ENCODE peak calls at places on chromosomes 11 and 22, in ten cellular contexts. P is cardiac muscle cell; Z is sciatic nerve; V is NCI-H1436 treated with DMSO at 0.1 percent for 48 hours; W is psoas muscle; N is activated CD8-positive, alpha-beta memory T cell treated with anti-CD3 and anti-CD28 coated beads, Interleukin-2, amount 50 U/mL, for 4 hours; L is retina; M is GM04503; Y is RWPE2; X is cardiac septum. I is an unnamed sample.

GRCh38 chr11:47437746-47438418 is 11.1 kb downstream of the RAPSN start:
- DNase-seq in P (no peak), V (no peak), W (peak; percentile 63), M (no peak), X (no peak), N (no peak), Y (no peak), Z (no peak), L (no peak), I (no peak)

GRCh38 chr11:61510980-61511373 is 2.4 kb downstream of the LRRC10B start:
- DNase-seq in W (no peak), M (no peak), X (no peak), V (no peak), Z (no peak), N (no peak), Y (no peak), P (no peak), L (no peak), I (no peak)

GRCh38 chr11:112176077-112176476 is 765 bp downstream of the BCO2 start:
- DNase-seq in V (no peak), M (no peak), L (no peak), P (no peak), X (no peak), Z (no peak), N (no peak), W (no peak), Y (no peak), I (no peak)

GRCh38 chr11:74366576-74366975 is 31.7 kb downstream of the PGM2L1 start:
- DNase-seq in M (peak; percentile 56), N (no peak), L (no peak), V (no peak), X (no peak), W (no peak), P (peak; percentile 92), Z (no peak), Y (no peak), I (no peak)

GRCh38 chr11:79396674-79397073 is 44.2 kb downstream of the TENM4 start:
- DNase-seq in W (no peak), X (no peak), M (no peak), Y (no peak), V (no peak), Z (no peak), L (no peak), P (no peak), N (no peak), I (no peak)

GRCh38 chr11:12540913-12541587 is 133.2 kb upstream of the TEAD1 start:
- DNase-seq in N (no peak), L (no peak), Z (no peak), X (peak; percentile 57), M (peak; percentile 88), P (peak; percentile 89), Y (no peak), W (peak; percentile 57), V (no peak), I (no peak)

GRCh38 chr11:23288001-23288783 is 427.9 kb upstream of the CCDC179 start:
- DNase-seq in X (no peak), P (no peak), Z (no peak), N (no peak), Y (no peak), W (no peak), V (no peak), L (no peak), M (peak; percentile 96), I (no peak)

GRCh38 chr11:110857885-110858555 is 145.8 kb upstream of the ARHGAP20 start:
- DNase-seq in W (no peak), M (no peak), V (no peak), Z (no peak), X (no peak), Y (no peak), P (peak; percentile 38), L (no peak), N (no peak), I (peak; percentile 60)

GRCh38 chr11:15901790-15902189 is 454.6 kb downstream of the SOX6 start:
- DNase-seq in Y (no peak), L (no peak), X (no peak), N (no peak), Z (peak; percentile 18), V (no peak), M (no peak), W (no peak), P (no peak), I (no peak)

GRCh38 chr11:131666617-131667016 is 296.2 kb downstream of the NTM start:
- DNase-seq in M (peak; percentile 49), P (no peak), X (no peak), Y (peak; percentile 28), V (no peak), N (no peak), Z (peak; percentile 26), W (no peak), L (no peak), I (no peak)

GRCh38 chr11:114586797-114587196 is 8.8 kb downstream of the NXPE4 start:
- DNase-seq in L (no peak), N (no peak), Y (no peak), P (peak; percentile 21), X (no peak), M (no peak), V (no peak), W (no peak), Z (no peak), I (no peak)

GRCh38 chr11:57646756-57647303 is 2.9 kb downstream of the YPEL4 start:
- DNase-seq in Y (no peak), N (no peak), L (peak; percentile 57), Z (no peak), W (no peak), X (no peak), M (no peak), V (no peak), P (peak; percentile 15), I (no peak)

GRCh38 chr11:83147895-83148294 is 9.0 kb upstream of the PCF11 start:
- DNase-seq in L (no peak), W (no peak), P (no peak), X (no peak), M (no peak), Z (no peak), N (no peak), Y (no peak), V (no peak), I (no peak)

GRCh38 chr11:63838150-63838681 is 694 bp upstream of the MARK2 start:
- DNase-seq in Y (no peak), M (no peak), P (no peak), V (no peak), N (no peak), Z (no peak), W (no peak), X (no peak), L (no peak), I (peak; percentile 60)

GRCh38 chr11:6096417-6096816 is 11.1 kb upstream of the OR56B4 start:
- DNase-seq in P (peak; percentile 5), X (no peak), N (no peak), W (no peak), Z (no peak), M (no peak), V (no peak), Y (no peak), L (no peak), I (no peak)

GRCh38 chr11:63920126-63920869 is 3.3 kb upstream of the RCOR2 start:
- DNase-seq in X (peak; percentile 93), M (no peak), Y (no peak), Z (peak; percentile 75), V (no peak), L (peak; percentile 69), W (peak; percentile 76), P (peak; percentile 59), N (no peak), I (no peak)

GRCh38 chr11:126914941-126915340 is 85.6 kb downstream of the KIRREL3 start:
- DNase-seq in L (no peak), X (no peak), V (no peak), N (no peak), M (peak; percentile 88), W (no peak), Y (no peak), Z (no peak), P (peak; percentile 54), I (no peak)

GRCh38 chr11:27497284-27497866 is 9.2 kb downstream of the LIN7C start:
- DNase-seq in Y (no peak), W (no peak), V (no peak), Z (no peak), M (no peak), N (no peak), L (no peak), X (no peak), P (peak; percentile 50), I (no peak)

GRCh38 chr11:23252426-23252825 is 392.2 kb upstream of the CCDC179 start:
- DNase-seq in Z (no peak), W (no peak), X (no peak), P (no peak), M (no peak), V (no peak), Y (no peak), L (no peak), N (no peak), I (no peak)

GRCh38 chr22:35051791-35052190 is 14.2 kb upstream of the ISX start:
- DNase-seq in N (no peak), M (no peak), W (no peak), Z (no peak), V (no peak), L (no peak), Y (no peak), X (no peak), P (no peak), I (no peak)

GRCh38 chr11:1749020-1749758 is 1.2 kb downstream of the IFITM10 start:
- DNase-seq in L (no peak), X (no peak), W (no peak), N (peak; percentile 21), Y (peak; percentile 54), Z (no peak), M (no peak), V (no peak), P (peak; percentile 50), I (no peak)

GRCh38 chr11:47468598-47469214 is 19.8 kb upstream of the RAPSN start:
- DNase-seq in N (no peak), Z (peak; percentile 45), X (no peak), V (no peak), P (no peak), Y (no peak), L (no peak), W (no peak), M (no peak), I (no peak)

GRCh38 chr22:33780761-33781160 is 139.5 kb downstream of the LARGE1 start:
- DNase-seq in N (no peak), Y (no peak), X (no peak), L (no peak), Z (no peak), V (no peak), M (no peak), P (no peak), W (no peak), I (no peak)

GRCh38 chr11:67605231-67606011 is 1.3 kb upstream of the NDUFV1 start:
- DNase-seq in M (no peak), W (no peak), V (no peak), X (no peak), N (no peak), P (no peak), Y (no peak), Z (no peak), L (no peak), I (no peak)

GRCh38 chr11:61727401-61727811 is 25.0 kb upstream of the MYRF start:
- DNase-seq in Y (no peak), P (no peak), L (no peak), M (no peak), N (no peak), Z (no peak), X (no peak), V (no peak), W (no peak), I (no peak)

GRCh38 chr11:132493786-132494185 is 1038.5 kb downstream of the OPCML start:
- DNase-seq in L (no peak), P (no peak), N (no peak), W (no peak), V (no peak), Z (no peak), M (no peak), X (no peak), Y (no peak), I (no peak)

GRCh38 chr22:30472994-30473720 is 1.3 kb upstream of the SEC14L3 start:
- DNase-seq in W (no peak), N (no peak), L (no peak), M (no peak), Y (no peak), V (no peak), X (no peak), Z (no peak), P (no peak), I (no peak)